ENCODE peak calls at places on chromosomes 4 and X, in five cellular contexts. One of them, this sample, is unnamed.

GRCh38 chrX:2397648-2398340 is 103.0 kb downstream of the DHRSX start:
- DNase-seq in Panc1: no peak
- DNase-seq in dorsolateral prefrontal cortex: no peak
- DNase-seq in HepG2: no peak
- DNase-seq in lower lobe of right lung: no peak
- DNase-seq in this sample: peak

GRCh38 chrX:18377802-18378201 is 23.3 kb upstream of the SCML2 start:
- DNase-seq in dorsolateral prefrontal cortex: no peak
- DNase-seq in Panc1: no peak
- DNase-seq in HepG2: peak
- DNase-seq in lower lobe of right lung: no peak
- DNase-seq in this sample: no peak

GRCh38 chr4:17232575-17233253 is 279.2 kb downstream of the QDPR start:
- DNase-seq in HepG2: no peak
- DNase-seq in dorsolateral prefrontal cortex: no peak
- DNase-seq in lower lobe of right lung: no peak
- DNase-seq in Panc1: no peak
- DNase-seq in this sample: peak

GRCh38 chr4:131566026-131566425 is 1583.1 kb upstream of the PCDH10 start:
- DNase-seq in Panc1: no peak
- DNase-seq in lower lobe of right lung: no peak
- DNase-seq in dorsolateral prefrontal cortex: no peak
- DNase-seq in HepG2: no peak
- DNase-seq in this sample: no peak

GRCh38 chr4:37601527-37601926 is 84.6 kb downstream of the RELL1 start:
- DNase-seq in dorsolateral prefrontal cortex: no peak
- DNase-seq in Panc1: no peak
- DNase-seq in lower lobe of right lung: peak
- DNase-seq in HepG2: peak
- DNase-seq in this sample: no peak

GRCh38 chrX:46295963-46296362 is 249.3 kb downstream of the ZNF674 start:
- DNase-seq in HepG2: peak
- DNase-seq in dorsolateral prefrontal cortex: no peak
- DNase-seq in lower lobe of right lung: no peak
- DNase-seq in Panc1: no peak
- DNase-seq in this sample: no peak

GRCh38 chrX:3548743-3549441 is 164.6 kb downstream of the PRKX start:
- DNase-seq in HepG2: peak
- DNase-seq in Panc1: no peak
- DNase-seq in lower lobe of right lung: no peak
- DNase-seq in dorsolateral prefrontal cortex: no peak
- DNase-seq in this sample: no peak

GRCh38 chr4:186108391-186108790 is 3.9 kb downstream of the FAM149A start:
- DNase-seq in Panc1: no peak
- DNase-seq in dorsolateral prefrontal cortex: no peak
- DNase-seq in HepG2: no peak
- DNase-seq in lower lobe of right lung: no peak
- DNase-seq in this sample: no peak

GRCh38 chr4:26087108-26087507 is 173.1 kb downstream of the SMIM20 start:
- DNase-seq in Panc1: no peak
- DNase-seq in lower lobe of right lung: no peak
- DNase-seq in dorsolateral prefrontal cortex: no peak
- DNase-seq in HepG2: no peak
- DNase-seq in this sample: no peak

GRCh38 chr4:71095141-71095939 is 101.9 kb downstream of the DCK start:
- DNase-seq in HepG2: no peak
- DNase-seq in dorsolateral prefrontal cortex: no peak
- DNase-seq in Panc1: no peak
- DNase-seq in lower lobe of right lung: no peak
- DNase-seq in this sample: no peak

GRCh38 chr4:168877779-168878491 is 132.1 kb downstream of the CBR4 start:
- DNase-seq in lower lobe of right lung: peak
- DNase-seq in Panc1: no peak
- DNase-seq in dorsolateral prefrontal cortex: peak
- DNase-seq in HepG2: no peak
- DNase-seq in this sample: no peak

GRCh38 chrX:23732704-23733103 is 10.4 kb downstream of the ACOT9 start:
- DNase-seq in lower lobe of right lung: no peak
- DNase-seq in dorsolateral prefrontal cortex: no peak
- DNase-seq in HepG2: no peak
- DNase-seq in Panc1: no peak
- DNase-seq in this sample: no peak

GRCh38 chr4:120929847-120930246 is 7.3 kb upstream of the PRDM5 start:
- DNase-seq in dorsolateral prefrontal cortex: no peak
- DNase-seq in Panc1: no peak
- DNase-seq in HepG2: no peak
- DNase-seq in lower lobe of right lung: no peak
- DNase-seq in this sample: no peak

GRCh38 chr4:157222764-157223145 is 2.2 kb downstream of the GRIA2 start:
- DNase-seq in lower lobe of right lung: no peak
- DNase-seq in dorsolateral prefrontal cortex: peak
- DNase-seq in HepG2: no peak
- DNase-seq in Panc1: no peak
- DNase-seq in this sample: no peak

GRCh38 chr4:184812651-184813181 is 13.1 kb downstream of the ACSL1 start:
- DNase-seq in dorsolateral prefrontal cortex: no peak
- DNase-seq in Panc1: no peak
- DNase-seq in lower lobe of right lung: no peak
- DNase-seq in HepG2: no peak
- DNase-seq in this sample: no peak

GRCh38 chr4:139550724-139551429 is 5.1 kb downstream of the SETD7 start:
- DNase-seq in Panc1: no peak
- DNase-seq in dorsolateral prefrontal cortex: no peak
- DNase-seq in HepG2: no peak
- DNase-seq in lower lobe of right lung: no peak
- DNase-seq in this sample: no peak

GRCh38 chr4:6308890-6309643 is 39.4 kb downstream of the WFS1 start:
- DNase-seq in lower lobe of right lung: no peak
- DNase-seq in HepG2: peak
- DNase-seq in Panc1: no peak
- DNase-seq in dorsolateral prefrontal cortex: no peak
- DNase-seq in this sample: no peak

GRCh38 chr4:24885342-24885741 is 27.5 kb downstream of the CCDC149 start:
- DNase-seq in HepG2: no peak
- DNase-seq in Panc1: no peak
- DNase-seq in dorsolateral prefrontal cortex: peak
- DNase-seq in lower lobe of right lung: no peak
- DNase-seq in this sample: no peak

GRCh38 chrX:7133036-7133412 is 14.5 kb upstream of the STS start:
- DNase-seq in dorsolateral prefrontal cortex: no peak
- DNase-seq in lower lobe of right lung: no peak
- DNase-seq in Panc1: no peak
- DNase-seq in HepG2: no peak
- DNase-seq in this sample: no peak

GRCh38 chrX:14697453-14697852 is 168.1 kb downstream of the GLRA2 start:
- DNase-seq in Panc1: no peak
- DNase-seq in HepG2: peak
- DNase-seq in lower lobe of right lung: no peak
- DNase-seq in dorsolateral prefrontal cortex: no peak
- DNase-seq in this sample: no peak

GRCh38 chr4:158818595-158818994 is 49.8 kb downstream of the FNIP2 start:
- DNase-seq in HepG2: no peak
- DNase-seq in dorsolateral prefrontal cortex: no peak
- DNase-seq in Panc1: no peak
- DNase-seq in lower lobe of right lung: no peak
- DNase-seq in this sample: no peak
- H3K4me3 ChIP-seq in HepG2: no peak
- H3K4me3 ChIP-seq in dorsolateral prefrontal cortex: no peak
- H3K4me3 ChIP-seq in Panc1: no peak
- H3K4me3 ChIP-seq in lower lobe of right lung: no peak
- H3K4me3 ChIP-seq in this sample: no peak

DNA sequence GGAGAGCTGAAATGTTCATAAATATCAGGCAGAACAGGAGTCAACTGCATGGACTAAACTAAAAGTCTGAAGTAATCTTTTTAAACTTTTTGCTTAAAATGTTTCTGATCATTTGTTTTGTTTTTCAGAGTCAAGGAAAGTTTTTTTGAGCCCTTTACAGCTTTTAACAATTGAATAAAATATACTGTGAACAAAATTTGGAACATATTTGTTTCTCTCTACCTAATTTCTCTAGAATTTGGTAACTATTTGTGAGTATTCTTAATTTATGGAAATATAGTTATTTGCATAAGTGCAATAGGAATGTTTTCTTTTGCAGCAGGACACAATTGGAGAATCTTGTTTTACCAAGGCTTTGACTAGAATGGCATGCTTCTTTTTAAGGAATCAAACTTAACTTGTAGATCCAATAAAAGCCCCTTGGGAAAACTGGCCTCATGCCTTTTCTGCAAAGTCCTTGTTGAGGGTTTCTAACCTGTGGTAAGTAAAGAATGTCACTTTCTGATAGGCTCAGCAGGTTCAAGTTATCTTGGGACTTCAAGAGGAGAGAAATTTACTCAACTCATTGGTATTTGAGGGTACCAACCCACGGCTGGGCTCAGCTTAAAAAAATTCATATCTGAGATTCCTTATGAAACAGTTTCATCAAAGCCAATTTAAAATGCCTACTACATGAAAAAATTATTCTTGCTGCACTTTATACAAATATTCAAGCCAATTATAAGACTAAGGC is 91.5 kb downstream of the UPRT start:
- DNase-seq in lower lobe of right lung: no peak
- DNase-seq in Panc1: no peak
- DNase-seq in dorsolateral prefrontal cortex: no peak
- DNase-seq in HepG2: no peak
- DNase-seq in this sample: no peak
- TF ChIP-seq CTCF in lower lobe of right lung: no peak
- TF ChIP-seq CTCF in Panc1: no peak
- TF ChIP-seq CTCF in dorsolateral prefrontal cortex: no peak
- TF ChIP-seq CTCF in HepG2: no peak
- TF ChIP-seq CTCF in this sample: no peak

GRCh38 chrX:153766871-153767673 is 3.0 kb downstream of the PLXNB3 start:
- DNase-seq in dorsolateral prefrontal cortex: peak
- DNase-seq in Panc1: no peak
- DNase-seq in HepG2: no peak
- DNase-seq in lower lobe of right lung: peak
- DNase-seq in this sample: no peak
- H3K4me3 ChIP-seq in dorsolateral prefrontal cortex: peak
- H3K4me3 ChIP-seq in Panc1: no peak
- H3K4me3 ChIP-seq in HepG2: no peak
- H3K4me3 ChIP-seq in lower lobe of right lung: no peak
- H3K4me3 ChIP-seq in this sample: no peak

GRCh38 chr4:19317377-19317776 is 934.3 kb upstream of the SLIT2 start:
- DNase-seq in lower lobe of right lung: no peak
- DNase-seq in Panc1: no peak
- DNase-seq in HepG2: no peak
- DNase-seq in dorsolateral prefrontal cortex: no peak
- DNase-seq in this sample: no peak
- TF ChIP-seq CTCF in lower lobe of right lung: no peak
- TF ChIP-seq CTCF in Panc1: no peak
- TF ChIP-seq CTCF in HepG2: no peak
- TF ChIP-seq CTCF in dorsolateral prefrontal cortex: no peak
- TF ChIP-seq CTCF in this sample: no peak

GRCh38 chr4:107210450-107211239 is 174.5 kb upstream of the DKK2 start:
- DNase-seq in Panc1: no peak
- DNase-seq in HepG2: no peak
- DNase-seq in lower lobe of right lung: no peak
- DNase-seq in dorsolateral prefrontal cortex: no peak
- DNase-seq in this sample: no peak
- H3K4me3 ChIP-seq in Panc1: peak
- H3K4me3 ChIP-seq in HepG2: no peak
- H3K4me3 ChIP-seq in lower lobe of right lung: peak
- H3K4me3 ChIP-seq in dorsolateral prefrontal cortex: no peak
- H3K4me3 ChIP-seq in this sample: peak

GRCh38 chrX:48470833-48471118 is 716 bp upstream of the SLC38A5 start:
- DNase-seq in HepG2: peak
- DNase-seq in dorsolateral prefrontal cortex: no peak
- DNase-seq in lower lobe of right lung: no peak
- DNase-seq in Panc1: no peak
- DNase-seq in this sample: no peak

GRCh38 chrX:48467331-48467761 is 2.7 kb downstream of the SLC38A5 start:
- DNase-seq in Panc1: no peak
- DNase-seq in lower lobe of right lung: no peak
- DNase-seq in dorsolateral prefrontal cortex: no peak
- DNase-seq in HepG2: no peak
- DNase-seq in this sample: no peak

GRCh38 chrX:48468247-48468671 is 1.8 kb downstream of the SLC38A5 start:
- DNase-seq in Panc1: no peak
- DNase-seq in HepG2: no peak
- DNase-seq in dorsolateral prefrontal cortex: no peak
- DNase-seq in lower lobe of right lung: no peak
- DNase-seq in this sample: no peak

GRCh38 chrX:48470110-48470832 is at the start of gene SLC38A5:
- DNase-seq in HepG2: peak
- DNase-seq in lower lobe of right lung: no peak
- DNase-seq in Panc1: no peak
- DNase-seq in dorsolateral prefrontal cortex: no peak
- DNase-seq in this sample: no peak

DNA sequence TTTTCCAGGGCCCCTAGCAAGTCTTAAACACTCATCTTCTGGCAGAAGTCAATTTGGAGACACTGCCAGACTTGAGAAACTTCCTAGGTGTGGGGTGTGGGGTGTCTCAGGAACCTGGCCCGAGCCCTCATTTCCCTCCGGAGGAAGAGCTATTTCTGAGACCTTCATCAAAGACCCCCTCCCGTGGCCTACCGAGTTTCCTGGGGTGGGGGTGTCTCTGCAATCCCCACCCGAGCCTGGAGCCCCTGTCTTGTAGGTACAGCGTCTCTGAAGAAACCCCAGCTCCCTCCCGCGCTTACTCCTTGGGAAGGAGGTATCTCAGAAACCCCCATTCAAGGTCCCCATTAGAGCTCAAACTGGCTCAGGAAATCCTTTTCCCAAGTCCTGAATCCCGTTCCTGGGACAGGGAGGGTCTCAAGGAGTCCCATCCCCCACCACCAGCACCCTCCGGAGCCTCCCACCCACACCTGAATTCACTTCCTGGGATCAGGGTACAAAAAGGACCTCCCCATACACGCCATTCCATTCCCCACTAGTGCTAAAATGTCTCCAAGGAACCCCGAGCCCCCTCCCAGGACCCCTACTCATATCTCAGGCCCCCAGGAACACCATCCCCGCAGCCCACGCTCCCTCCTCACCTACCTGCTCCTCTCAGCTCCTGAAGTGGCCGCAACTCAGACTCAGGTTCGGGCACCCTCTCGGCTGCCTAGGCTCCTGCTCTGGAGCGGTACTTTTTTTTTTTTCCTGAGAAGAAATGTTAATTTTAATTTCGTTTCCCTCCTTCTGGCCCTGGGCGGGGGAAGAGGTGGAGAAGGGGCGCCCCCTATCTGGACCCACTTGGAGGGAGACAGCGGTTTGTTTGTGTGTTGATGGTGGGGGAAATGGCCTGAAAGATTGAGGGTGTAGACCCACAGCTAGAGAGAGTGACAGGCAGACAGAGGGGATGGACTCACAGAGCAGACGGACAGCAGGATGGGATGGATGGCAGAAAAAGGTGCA is 1.1 kb downstream of the SLC38A5 start:
- DNase-seq in Panc1: no peak
- DNase-seq in dorsolateral prefrontal cortex: no peak
- DNase-seq in HepG2: no peak
- DNase-seq in lower lobe of right lung: no peak
- DNase-seq in this sample: no peak
- TF ChIP-seq CTCF in Panc1: peak
- TF ChIP-seq CTCF in dorsolateral prefrontal cortex: no peak
- TF ChIP-seq CTCF in HepG2: peak
- TF ChIP-seq CTCF in lower lobe of right lung: no peak
- TF ChIP-seq CTCF in this sample: no peak